ENCODE peak calls at places on chromosomes 12 and 14, in eight cellular contexts. L is stimulated activated CD4-positive, alpha-beta T cell treated with anti-CD3 and anti-CD28 coated beads, Interleukin-15, amount 100 ng/mL, for 1 hour; U is NCI-H774; R is NCI-H510A treated with DMSO at 0.1 percent for 48 hours; Z is hepatic stellate cell; F is CD8-positive, alpha-beta T cell; O is renal cortical epithelial cell; E is NCI-H1694 treated with DMSO at 0.1 percent for 48 hours. M is an unnamed sample.

GRCh38 chr12:124318336-124319020 is 23.6 kb downstream of the RFLNA start:
- DNase-seq in L (no peak), U (peak; percentile 40), R (no peak), Z (no peak), F (no peak), O (no peak), E (no peak), M (no peak)

GRCh38 chr12:105420659-105421240 is 90.3 kb downstream of the C12orf75 start:
- DNase-seq in L (peak; percentile 39), U (peak; percentile 84), R (peak; percentile 75), Z (peak; percentile 57), F (peak; percentile 62), O (peak; percentile 65), E (peak; percentile 74), M (peak; percentile 46)

GRCh38 chr14:68825729-68826128 is 32.9 kb upstream of the ZFP36L1 start:
- DNase-seq in L (no peak), U (no peak), R (no peak), Z (no peak), F (no peak), O (no peak), E (no peak), M (no peak)

GRCh38 chr14:64324461-64325255 is 30.5 kb upstream of the ESR2 start:
- DNase-seq in L (no peak), U (no peak), R (no peak), Z (no peak), F (no peak), O (peak; percentile 7), E (peak; percentile 39), M (no peak)

GRCh38 chr14:104680056-104680805 is 9.2 kb upstream of the INF2 start:
- DNase-seq in L (no peak), U (no peak), R (no peak), Z (peak; percentile 93), F (no peak), O (peak; percentile 68), E (no peak), M (no peak)

GRCh38 chr14:90678420-90678819 is 137.8 kb downstream of the TTC7B start:
- DNase-seq in L (no peak), U (no peak), R (no peak), Z (no peak), F (no peak), O (no peak), E (no peak), M (no peak)

GRCh38 chr12:71642264-71642663 is 21.4 kb downstream of the ZFC3H1 start:
- DNase-seq in L (no peak), U (no peak), R (no peak), Z (no peak), F (no peak), O (no peak), E (no peak), M (no peak)

GRCh38 chr14:64232944-64233343 is 61.2 kb downstream of the ESR2 start:
- DNase-seq in L (no peak), U (no peak), R (no peak), Z (no peak), F (no peak), O (no peak), E (no peak), M (no peak)

GRCh38 chr12:26046203-26046602 is 78.6 kb downstream of the BHLHE41 start:
- DNase-seq in L (no peak), U (no peak), R (no peak), Z (no peak), F (no peak), O (no peak), E (no peak), M (no peak)

GRCh38 chr12:95470300-95470699 is 3.7 kb upstream of the METAP2 start:
- DNase-seq in L (no peak), U (no peak), R (no peak), Z (no peak), F (no peak), O (no peak), E (no peak), M (no peak)

GRCh38 chr14:62030387-62030786 is 268.2 kb downstream of the SNAPC1 start:
- DNase-seq in L (no peak), U (no peak), R (no peak), Z (no peak), F (no peak), O (no peak), E (no peak), M (no peak)

GRCh38 chr12:105418232-105418631 is 87.7 kb downstream of the C12orf75 start:
- DNase-seq in L (no peak), U (no peak), R (no peak), Z (peak; percentile 77), F (no peak), O (peak; percentile 93), E (no peak), M (no peak)

GRCh38 chr14:69695664-69696527 is 71.0 kb upstream of the SRSF5 start:
- DNase-seq in L (no peak), U (peak; percentile 69), R (peak; percentile 85), Z (no peak), F (no peak), O (peak; percentile 59), E (peak; percentile 45), M (no peak)

GRCh38 chr14:68458840-68459469 is 333.9 kb downstream of the ZFP36L1 start:
- DNase-seq in L (no peak), U (no peak), R (peak; percentile 45), Z (peak; percentile 38), F (no peak), O (peak; percentile 98), E (no peak), M (no peak)

GRCh38 chr12:113334786-113335539 is at the start of gene SLC8B1:
- DNase-seq in L (peak; percentile 90), U (peak; percentile 64), R (peak; percentile 86), Z (peak; percentile 86), F (peak; percentile 89), O (peak; percentile 56), E (peak; percentile 29), M (peak; percentile 76)

GRCh38 chr12:122517877-122518276 is 8.9 kb downstream of the RSRC2 start:
- DNase-seq in L (no peak), U (no peak), R (no peak), Z (peak; percentile 24), F (no peak), O (peak; percentile 84), E (no peak), M (no peak)

GRCh38 chr14:36657409-36658090 is 4.1 kb upstream of the PAX9 start:
- DNase-seq in L (no peak), U (peak; percentile 21), R (no peak), Z (no peak), F (no peak), O (no peak), E (no peak), M (no peak)

GRCh38 chr14:33542338-33543290 is 408.3 kb downstream of the EGLN3 start:
- DNase-seq in L (no peak), U (peak; percentile 19), R (no peak), Z (no peak), F (no peak), O (no peak), E (no peak), M (no peak)

GRCh38 chr14:92956961-92957360 is 34.0 kb downstream of the CHGA start:
- DNase-seq in L (no peak), U (no peak), R (peak; percentile 73), Z (no peak), F (no peak), O (no peak), E (peak; percentile 29), M (no peak)

GRCh38 chr14:69260979-69261605 is 1.1 kb downstream of the GALNT16 start:
- DNase-seq in L (peak; percentile 18), U (no peak), R (no peak), Z (peak; percentile 45), F (peak; percentile 30), O (no peak), E (no peak), M (no peak)

GRCh38 chr14:66746316-66747006 is 238.5 kb downstream of the GPHN start:
- DNase-seq in L (no peak), U (no peak), R (no peak), Z (peak; percentile 11), F (no peak), O (peak; percentile 69), E (peak; percentile 17), M (no peak)

GRCh38 chr14:94773017-94773681 is 3.2 kb upstream of the GSC start:
- DNase-seq in L (no peak), U (no peak), R (peak; percentile 44), Z (no peak), F (no peak), O (no peak), E (no peak), M (no peak)

GRCh38 chr12:14619731-14620501 is 52.2 kb upstream of the PLBD1 start:
- DNase-seq in L (no peak), U (no peak), R (no peak), Z (no peak), F (no peak), O (peak; percentile 89), E (no peak), M (no peak)

GRCh38 chr14:94126419-94126677 is 3.1 kb downstream of the IFI27L2 start:
- DNase-seq in L (no peak), U (no peak), R (no peak), Z (no peak), F (no peak), O (no peak), E (no peak), M (no peak)

GRCh38 chr14:79581912-79582576 is 629.3 kb downstream of the DIO2 start:
- DNase-seq in L (no peak), U (no peak), R (no peak), Z (no peak), F (no peak), O (peak; percentile 65), E (no peak), M (no peak)

GRCh38 chr12:27014859-27015729 is 910 bp upstream of the TM7SF3 start:
- DNase-seq in L (no peak), U (no peak), R (no peak), Z (no peak), F (no peak), O (no peak), E (no peak), M (no peak)

GRCh38 chr14:100823488-100823887 is 2.4 kb upstream of the MEG3 start:
- DNase-seq in L (no peak), U (no peak), R (no peak), Z (no peak), F (no peak), O (no peak), E (no peak), M (no peak)

GRCh38 chr12:12081836-12082497 is 11.2 kb downstream of the BCL2L14 start:
- DNase-seq in L (no peak), U (peak; percentile 50), R (no peak), Z (peak; percentile 69), F (no peak), O (peak; percentile 65), E (peak; percentile 51), M (no peak)

GRCh38 chr12:114166360-114166759 is 200.2 kb upstream of the RBM19 start:
- DNase-seq in L (no peak), U (peak; percentile 25), R (peak; percentile 32), Z (no peak), F (no peak), O (no peak), E (no peak), M (no peak)

GRCh38 chr12:52205584-52206308 is 13.9 kb upstream of the KRT80 start:
- DNase-seq in L (no peak), U (no peak), R (no peak), Z (no peak), F (no peak), O (no peak), E (no peak), M (no peak)

GRCh38 chr14:92510972-92511371 is 2.6 kb upstream of the RIN3 start:
- DNase-seq in L (no peak), U (no peak), R (no peak), Z (no peak), F (no peak), O (no peak), E (no peak), M (no peak)

GRCh38 chr14:100832311-100832960 is 6.5 kb downstream of the MEG3 start:
- DNase-seq in L (no peak), U (no peak), R (no peak), Z (no peak), F (no peak), O (no peak), E (no peak), M (no peak)

GRCh38 chr14:61477845-61478438 is 156.6 kb downstream of the PRKCH start:
- DNase-seq in L (no peak), U (no peak), R (no peak), Z (no peak), F (no peak), O (peak; percentile 79), E (no peak), M (peak; percentile 14)

GRCh38 chr12:16048511-16048910 is 137.4 kb downstream of the DERA start:
- DNase-seq in L (no peak), U (no peak), R (no peak), Z (no peak), F (no peak), O (no peak), E (no peak), M (no peak)

M was measured in T-helper 1 cell.